ENCODE peak calls at places on chromosomes 6 and 20, in six cellular contexts. J, G, H, Q, S and N are unnamed samples.

GRCh38 chr6:69887026-69887425 is 20.7 kb downstream of the COL19A1 start:
- DNase-seq in S (no peak), G (no peak), Q (no peak), H (no peak), J (no peak), N (no peak)

GRCh38 chr20:58542411-58543095 is 27.4 kb upstream of the APCDD1L start:
- DNase-seq in H (no peak), J (no peak), G (no peak), S (no peak), Q (no peak), N (no peak)

GRCh38 chr6:56944651-56945050 is 10.3 kb upstream of the BEND6 start:
- DNase-seq in Q (no peak), G (no peak), J (no peak), H (no peak), S (no peak), N (no peak)

GRCh38 chr6:28775405-28776129 is 148.2 kb downstream of the TRIM27 start:
- DNase-seq in G (peak), S (no peak), J (no peak), H (no peak), Q (no peak), N (no peak)

GRCh38 chr6:13814938-13815575 is 700 bp upstream of the MCUR1 start:
- DNase-seq in G (no peak), S (no peak), Q (no peak), J (no peak), H (no peak), N (no peak)

GRCh38 chr6:33433560-33434191 is 13.8 kb downstream of the SYNGAP1 start:
- DNase-seq in S (no peak), G (peak), H (no peak), J (peak), Q (no peak), N (no peak)

GRCh38 chr6:157841211-157841840 is 18.3 kb downstream of the SNX9 start:
- DNase-seq in G (no peak), Q (no peak), H (no peak), S (no peak), J (no peak), N (no peak)

GRCh38 chr6:12113190-12113578 is 101.1 kb downstream of the HIVEP1 start:
- DNase-seq in G (no peak), Q (peak), S (no peak), J (no peak), H (no peak), N (no peak)

GRCh38 chr20:57749861-57750260 is 40.0 kb upstream of the PMEPA1 start:
- DNase-seq in Q (no peak), H (no peak), J (no peak), G (no peak), S (no peak), N (no peak)

GRCh38 chr20:1539816-1540215 is 17.7 kb downstream of the SIRPD start:
- DNase-seq in S (no peak), G (no peak), Q (no peak), J (no peak), H (no peak), N (no peak)

GRCh38 chr6:38131527-38131965 is 312.0 kb downstream of the ZFAND3 start:
- DNase-seq in H (no peak), Q (peak), J (no peak), S (no peak), G (no peak), N (no peak)

GRCh38 chr6:7238900-7239589 is 74.0 kb downstream of the SSR1 start:
- DNase-seq in H (peak), Q (no peak), S (peak), J (peak), G (peak), N (peak)

GRCh38 chr6:50922579-50923525 is 104.2 kb downstream of the TFAP2B start:
- DNase-seq in S (no peak), J (no peak), H (no peak), G (no peak), Q (peak), N (no peak)

GRCh38 chr6:43861212-43861918 is 91.4 kb downstream of the VEGFA start:
- DNase-seq in H (no peak), G (no peak), Q (no peak), S (no peak), J (no peak), N (no peak)

GRCh38 chr6:128919412-128919811 is 36.5 kb downstream of the LAMA2 start:
- DNase-seq in S (no peak), G (no peak), Q (no peak), H (no peak), J (no peak), N (no peak)

GRCh38 chr6:4388675-4389074 is 253.3 kb upstream of the ECI2 start:
- DNase-seq in S (no peak), J (no peak), H (no peak), Q (no peak), G (peak), N (no peak)

GRCh38 chr6:110195639-110196038 is 15.4 kb downstream of the CDC40 start:
- DNase-seq in Q (no peak), G (no peak), H (no peak), S (no peak), J (no peak), N (no peak)

GRCh38 chr6:78605909-78606446 is 261.4 kb upstream of the IRAK1BP1 start:
- DNase-seq in J (no peak), S (no peak), Q (peak), G (no peak), H (no peak), N (no peak)

GRCh38 chr20:38437796-38438195 is 2.7 kb upstream of the SNHG17 start:
- DNase-seq in H (no peak), Q (no peak), S (no peak), G (no peak), J (no peak), N (no peak)

GRCh38 chr20:53040678-53041674 is 68.8 kb downstream of the TSHZ2 start:
- DNase-seq in H (peak), G (no peak), J (peak), S (no peak), Q (no peak), N (peak)

GRCh38 chr6:2710412-2710811 is 40.3 kb downstream of the MYLK4 start:
- DNase-seq in Q (no peak), S (no peak), H (no peak), J (no peak), G (no peak), N (no peak)

GRCh38 chr20:2865630-2866029 is 7.7 kb upstream of the PTPRA start:
- DNase-seq in Q (no peak), J (no peak), G (peak), S (no peak), H (no peak), N (no peak)

GRCh38 chr20:35607003-35607735 is 8.5 kb upstream of the SPAG4 start:
- DNase-seq in G (no peak), J (no peak), Q (no peak), H (no peak), S (no peak), N (no peak)

GRCh38 chr20:56665806-56666205 is 36.7 kb downstream of the TFAP2C start:
- DNase-seq in G (peak), S (no peak), J (no peak), Q (no peak), H (no peak), N (no peak)

GRCh38 chr6:53811082-53811481 is 16.3 kb downstream of the LRRC1 start:
- DNase-seq in S (no peak), G (peak), H (no peak), J (no peak), Q (no peak), N (no peak)

GRCh38 chr6:160048471-160048870 is 73.1 kb upstream of the SLC22A1 start:
- DNase-seq in Q (no peak), H (no peak), J (no peak), G (no peak), S (no peak), N (no peak)

GRCh38 chr6:143805832-143806281 is 37.3 kb upstream of the LTV1 start:
- DNase-seq in G (no peak), Q (no peak), H (no peak), S (no peak), J (no peak), N (no peak)

GRCh38 chr6:158839796-158840195 is 20.6 kb upstream of the EZR start:
- DNase-seq in G (no peak), S (no peak), H (no peak), Q (no peak), J (no peak), N (no peak)

GRCh38 chr20:34949120-34949519 is 6.5 kb downstream of the GSS start:
- DNase-seq in H (no peak), J (no peak), Q (no peak), G (no peak), S (no peak), N (no peak)

GRCh38 chr6:96157018-96157565 is 141.3 kb downstream of the FUT9 start:
- DNase-seq in J (no peak), G (no peak), S (no peak), Q (no peak), H (no peak), N (no peak)

GRCh38 chr20:38346741-38347140 is 459 bp downstream of the LBP start:
- DNase-seq in J (no peak), S (no peak), Q (no peak), H (no peak), G (no peak), N (no peak)

GRCh38 chr6:72406517-72406916 is 215.3 kb upstream of the KCNQ5 start:
- DNase-seq in H (no peak), Q (no peak), G (no peak), J (no peak), S (no peak), N (no peak)

GRCh38 chr6:20266851-20267608 is 54.8 kb upstream of the MBOAT1 start:
- DNase-seq in Q (no peak), G (no peak), H (no peak), S (no peak), J (no peak), N (no peak)

GRCh38 chr6:164048840-164049239 is 634.3 kb downstream of the QKI start:
- DNase-seq in G (no peak), J (no peak), Q (no peak), S (no peak), H (no peak), N (no peak)

GRCh38 chr6:100447900-100448700 is 16.6 kb downstream of the SIM1 start:
- DNase-seq in S (no peak), H (no peak), Q (no peak), G (peak), J (no peak), N (no peak)

GRCh38 chr6:83258517-83258916 is 65.4 kb downstream of the RWDD2A start:
- DNase-seq in Q (peak), S (no peak), G (no peak), J (no peak), H (no peak), N (no peak)